ENCODE peak calls at places on chromosome 11, in nine cellular contexts. Z, S, G, M, O, D, H, C and B are unnamed samples.

GRCh38 chr11:126628450-126628789 is 272.9 kb downstream of the ST3GAL4 start:
- DNase-seq in M (no peak), G (no peak), O (no peak), C (no peak), H (no peak), D (no peak), S (no peak), Z (no peak), B (no peak)

GRCh38 chr11:842370-843002 is at the start of the genes POLR2L and TSPAN4:
- DNase-seq in O (peak), H (peak), M (peak), S (peak), D (peak), C (peak), G (peak), Z (peak), B (peak)

GRCh38 chr11:9028591-9028990 is 24.8 kb upstream of the NRIP3 start:
- DNase-seq in D (no peak), H (no peak), S (no peak), Z (no peak), O (no peak), M (no peak), G (no peak), C (no peak), B (peak)

GRCh38 chr11:6251120-6251733 is 8.4 kb upstream of the CCKBR start:
- DNase-seq in C (peak), O (peak), D (peak), S (peak), Z (peak), M (peak), H (peak), G (peak), B (peak)

GRCh38 chr11:73284106-73284505 is 12.0 kb downstream of the P2RY6 start:
- DNase-seq in G (no peak), C (no peak), M (no peak), H (peak), S (no peak), Z (no peak), O (no peak), D (no peak), B (no peak)

GRCh38 chr11:67411785-67412152 is 3.7 kb upstream of the CARNS1 start:
- DNase-seq in D (peak), Z (no peak), S (no peak), H (no peak), O (no peak), M (no peak), C (no peak), G (no peak), B (no peak)

GRCh38 chr11:64268687-64269379 is 15.6 kb downstream of the BAD start:
- DNase-seq in C (peak), Z (peak), H (peak), S (peak), O (no peak), G (no peak), M (peak), D (peak), B (peak)

GRCh38 chr11:45100338-45100737 is 46.1 kb upstream of the PRDM11 start:
- DNase-seq in Z (no peak), M (no peak), G (no peak), D (no peak), H (no peak), C (no peak), S (peak), O (no peak), B (peak)

GRCh38 chr11:64583296-64584262 is 7.4 kb upstream of the SLC22A12 start:
- DNase-seq in Z (no peak), H (peak), G (no peak), M (no peak), C (no peak), D (no peak), O (no peak), S (no peak), B (no peak)

DNA sequence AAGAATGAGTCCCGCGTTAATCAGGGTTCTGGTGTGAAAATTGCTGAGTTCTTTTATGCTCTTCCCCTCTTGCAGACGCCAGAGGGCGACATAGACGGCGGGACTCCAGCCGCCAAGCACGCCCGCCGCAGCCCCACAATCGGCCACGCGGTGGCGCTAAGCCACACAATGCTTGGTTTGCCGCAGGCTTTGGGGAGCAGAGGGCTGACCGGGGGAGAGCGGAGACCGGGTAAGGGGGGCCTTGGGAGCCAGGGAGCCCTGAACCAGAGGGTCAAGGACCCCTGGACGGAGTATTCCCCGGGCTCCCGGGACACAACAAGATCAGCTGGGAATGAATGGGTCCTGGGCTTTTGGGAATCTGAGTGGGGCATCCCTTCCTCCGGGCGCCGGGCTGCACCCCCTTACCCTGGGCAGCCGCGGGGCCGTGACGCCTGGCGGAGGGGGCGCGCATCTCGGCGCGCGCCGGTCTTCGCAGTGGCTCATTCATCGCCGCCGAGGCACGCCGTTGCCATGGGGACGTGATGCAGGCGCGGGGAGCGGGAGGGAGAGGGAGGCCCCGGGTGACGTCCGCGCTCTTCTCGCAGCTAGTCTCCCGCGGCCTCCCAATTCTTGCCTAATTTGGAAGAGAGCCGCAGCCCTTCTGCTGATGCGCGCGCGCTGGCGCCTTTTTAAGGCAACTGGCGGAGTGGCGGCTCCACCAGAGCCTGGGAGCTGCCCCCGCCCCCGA is 12.2 kb upstream of the NPAS4 start:
- DNase-seq in Z (peak), C (peak), G (peak), D (peak), O (peak), S (peak), M (peak), H (peak), B (peak)
- TF ChIP-seq POLR2A in Z (no peak), C (no peak), G (no peak), D (no peak), O (no peak), S (no peak), M (no peak), H (peak), B (no peak)

GRCh38 chr11:78418584-78419211 is 1.1 kb upstream of the GAB2 start:
- DNase-seq in M (no peak), C (no peak), S (no peak), H (no peak), Z (no peak), D (no peak), O (no peak), G (no peak), B (no peak)

GRCh38 chr11:78417175-78417887 is at the start of gene GAB2:
- DNase-seq in G (peak), D (no peak), O (no peak), C (peak), Z (peak), H (no peak), M (peak), S (no peak), B (no peak)

GRCh38 chr11:78416285-78417174 is 1.1 kb downstream of the GAB2 start:
- DNase-seq in S (peak), D (peak), O (peak), M (peak), G (peak), H (peak), Z (peak), C (peak), B (peak)

GRCh38 chr11:78419327-78419726 is 1.7 kb upstream of the GAB2 start:
- DNase-seq in G (no peak), D (no peak), C (peak), M (peak), H (peak), O (no peak), Z (peak), S (peak), B (no peak)

DNA sequence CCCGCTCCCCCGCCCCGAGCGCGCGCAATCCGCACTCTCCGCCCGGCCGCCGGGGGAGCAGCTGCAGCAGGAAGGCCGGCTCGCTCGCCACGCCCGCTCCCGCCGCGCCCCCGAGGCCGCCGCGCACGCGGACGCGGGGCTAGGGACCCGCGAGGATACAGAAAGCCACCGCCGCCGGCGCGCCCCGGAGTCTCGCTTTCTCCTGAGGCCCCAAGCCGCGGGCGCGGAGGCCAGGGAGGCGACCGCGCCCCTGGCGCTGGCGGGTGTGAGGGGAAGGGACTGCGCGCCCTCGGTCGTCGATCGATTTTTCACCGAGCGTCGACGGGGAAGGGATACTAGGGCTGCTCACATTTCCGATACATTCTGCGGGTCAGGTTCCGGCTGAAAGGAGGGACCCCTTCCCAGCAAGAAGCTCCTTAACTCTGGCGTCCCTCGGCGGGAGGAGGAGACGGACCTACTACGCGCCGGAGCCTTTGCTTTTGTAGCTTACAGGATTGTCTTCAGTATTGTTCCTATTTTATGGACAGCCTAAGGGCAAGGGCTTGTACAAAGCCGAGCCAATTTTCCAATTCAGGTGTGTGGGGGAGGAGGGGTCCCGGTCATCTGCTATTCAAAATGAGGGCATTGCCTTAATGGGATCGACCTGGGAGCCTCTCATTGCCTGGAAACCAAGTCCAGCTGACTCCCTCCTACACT is 416 bp upstream of the GAB2 start:
- DNase-seq in S (peak), Z (peak), C (peak), H (peak), D (peak), G (no peak), O (peak), M (peak), B (peak)
- TF ChIP-seq POLR2A in S (peak), Z (peak), C (peak), H (no peak), D (peak), G (peak), O (no peak), M (peak), B (peak)

GRCh38 chr11:46826310-46827044 is 19.6 kb downstream of the CKAP5 start:
- DNase-seq in D (peak), Z (peak), H (peak), G (peak), S (peak), C (peak), M (peak), O (peak), B (peak)
- TF ChIP-seq POLR2A in D (no peak), Z (no peak), H (no peak), G (peak), S (no peak), C (peak), M (peak), O (no peak), B (no peak)

DNA sequence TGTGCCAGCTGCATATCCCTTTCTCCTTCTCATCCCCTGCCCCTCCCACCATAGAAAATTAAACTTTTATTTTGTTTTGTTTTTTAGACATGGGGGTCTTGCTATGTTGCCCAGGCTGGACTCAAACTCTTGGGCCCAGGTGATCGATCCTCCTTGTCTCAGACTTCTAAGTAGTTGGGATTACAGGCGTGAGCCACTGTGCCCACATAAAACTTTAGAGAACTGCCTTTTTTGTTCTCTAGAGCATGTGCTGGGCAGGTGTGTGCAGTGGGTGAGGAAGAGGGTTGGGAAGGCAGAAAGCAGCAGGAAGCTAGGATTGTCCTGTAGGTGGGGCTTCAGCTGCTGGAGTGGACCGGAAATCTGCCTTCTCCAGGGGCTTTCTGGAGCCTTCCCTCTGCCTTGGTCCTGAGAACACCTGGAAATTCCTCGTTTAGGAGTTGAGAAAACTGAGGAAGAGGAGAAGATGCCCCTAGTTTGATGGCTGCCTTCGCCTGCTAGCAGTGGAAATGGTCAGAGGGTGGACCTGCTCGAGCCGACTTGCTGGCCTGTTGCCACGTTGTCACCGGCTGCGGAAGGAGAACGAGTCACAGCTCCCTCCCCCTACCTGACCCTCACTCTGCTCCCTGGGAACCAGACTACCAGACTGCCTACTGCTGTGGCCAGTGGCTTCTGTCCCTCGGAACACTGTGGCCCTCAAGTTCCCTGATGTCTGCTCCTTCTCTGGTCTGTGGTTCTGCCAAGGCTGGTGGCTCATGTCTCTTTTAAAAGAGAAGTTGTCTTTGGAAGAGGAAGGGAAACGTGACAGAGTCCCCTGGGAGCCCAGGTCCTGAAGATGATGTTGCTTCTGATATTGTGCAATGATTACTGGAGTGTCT is 4.0 kb downstream of the ST14 start:
- DNase-seq in M (peak), C (no peak), O (no peak), G (no peak), S (peak), H (no peak), D (no peak), Z (peak), B (no peak)
- TF ChIP-seq POLR2A in M (no peak), C (no peak), O (no peak), G (no peak), S (no peak), H (no peak), D (no peak), Z (peak), B (no peak)

GRCh38 chr11:12986194-12986898 is 22.8 kb upstream of the RASSF10 start:
- DNase-seq in S (no peak), H (no peak), C (no peak), M (no peak), O (no peak), D (no peak), G (no peak), Z (no peak), B (no peak)

GRCh38 chr11:12993626-12994025 is 15.5 kb upstream of the RASSF10 start:
- DNase-seq in O (no peak), D (no peak), G (no peak), H (no peak), M (no peak), Z (no peak), C (no peak), S (no peak), B (no peak)

GRCh38 chr11:12994476-12994875 is 14.6 kb upstream of the RASSF10 start:
- DNase-seq in O (no peak), M (no peak), C (no peak), Z (no peak), H (no peak), G (no peak), D (no peak), S (no peak), B (no peak)

GRCh38 chr11:12995211-12995610 is 13.9 kb upstream of the RASSF10 start:
- DNase-seq in D (no peak), S (no peak), O (no peak), M (no peak), G (no peak), C (no peak), Z (no peak), H (no peak), B (no peak)

DNA sequence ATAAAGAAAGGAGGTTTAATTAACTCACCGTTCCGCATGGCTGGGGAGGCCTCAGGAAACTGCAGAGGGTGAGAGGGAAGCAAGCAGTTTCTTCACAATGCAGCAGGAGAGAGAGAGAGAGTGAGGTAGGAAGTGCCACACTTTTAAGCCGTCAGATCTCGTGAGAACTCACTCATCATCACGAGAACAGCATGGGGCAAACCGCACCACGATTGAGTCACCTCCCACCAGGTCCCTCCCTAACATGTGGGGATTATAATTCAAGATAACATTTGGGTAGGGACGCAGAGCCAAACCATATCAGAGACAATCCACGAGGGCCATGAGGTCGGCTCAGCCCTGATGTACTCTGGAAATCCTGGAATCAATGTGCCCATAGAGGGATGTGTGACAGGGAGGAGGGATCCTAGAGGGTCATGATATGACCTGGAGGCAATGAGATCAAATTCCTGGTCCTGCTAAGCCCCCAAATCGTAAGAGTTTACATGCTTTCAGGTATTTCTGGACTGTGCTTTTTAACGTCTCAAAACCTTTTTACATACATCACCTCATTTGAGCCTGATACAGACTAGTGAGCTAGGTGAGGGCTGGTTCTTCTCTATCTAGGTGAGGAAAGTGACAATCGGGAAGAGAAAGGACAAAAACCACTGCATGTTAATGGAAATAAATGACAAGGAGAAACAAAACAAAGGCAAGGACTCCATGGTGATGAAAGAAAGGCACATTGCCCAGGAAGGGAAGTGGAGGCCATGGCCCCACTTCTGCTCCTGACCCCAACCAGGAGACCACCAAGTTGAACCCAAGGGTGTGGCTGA is 19.5 kb upstream of the RASSF10 start:
- DNase-seq in C (no peak), D (peak), S (no peak), Z (no peak), M (no peak), H (no peak), G (no peak), O (no peak), B (no peak)
- TF ChIP-seq POLR2A in C (no peak), D (no peak), S (no peak), Z (no peak), M (no peak), H (no peak), G (no peak), O (no peak), B (no peak)